ENCODE peak calls at places on chromosome 11, in four cellular contexts. One of them, this sample, is unnamed.

GRCh38 chr11:67645521-67646457 is 4.7 kb downstream of the ACY3 start:
- DNase-seq in fibroblast of lung: no peak
- DNase-seq in GM20000: peak
- DNase-seq in MM.1S: no peak
- DNase-seq in this sample: no peak

GRCh38 chr11:116697639-116698038 is 75.1 kb downstream of the BUD13 start:
- DNase-seq in MM.1S: no peak
- DNase-seq in fibroblast of lung: no peak
- DNase-seq in GM20000: no peak
- DNase-seq in this sample: no peak

GRCh38 chr11:75425422-75425821 is 7.6 kb downstream of the KLHL35 start:
- DNase-seq in GM20000: peak
- DNase-seq in fibroblast of lung: no peak
- DNase-seq in MM.1S: no peak
- DNase-seq in this sample: no peak

GRCh38 chr11:5550440-5551095 is 2.2 kb upstream of the OR52H1 start:
- DNase-seq in GM20000: no peak
- DNase-seq in fibroblast of lung: peak
- DNase-seq in MM.1S: no peak
- DNase-seq in this sample: peak

GRCh38 chr11:46281374-46281831 is 3.9 kb downstream of the CREB3L1 start:
- DNase-seq in fibroblast of lung: peak
- DNase-seq in GM20000: no peak
- DNase-seq in MM.1S: no peak
- DNase-seq in this sample: no peak

GRCh38 chr11:298406-299065 is 790 bp downstream of the IFITM5 start:
- DNase-seq in GM20000: no peak
- DNase-seq in fibroblast of lung: no peak
- DNase-seq in MM.1S: no peak
- DNase-seq in this sample: no peak

GRCh38 chr11:429931-430456 is 11.8 kb downstream of the ANO9 start:
- DNase-seq in fibroblast of lung: no peak
- DNase-seq in GM20000: no peak
- DNase-seq in MM.1S: no peak
- DNase-seq in this sample: no peak

GRCh38 chr11:64121637-64122410 is 44.1 kb downstream of the MACROD1 start:
- DNase-seq in MM.1S: no peak
- DNase-seq in fibroblast of lung: peak
- DNase-seq in GM20000: no peak
- DNase-seq in this sample: no peak

GRCh38 chr11:74731301-74732094 is at the start of gene CHRDL2:
- DNase-seq in MM.1S: no peak
- DNase-seq in GM20000: no peak
- DNase-seq in fibroblast of lung: peak
- DNase-seq in this sample: no peak

GRCh38 chr11:17651681-17652080 is 67.7 kb upstream of the MYOD1 start:
- DNase-seq in fibroblast of lung: no peak
- DNase-seq in MM.1S: no peak
- DNase-seq in GM20000: peak
- DNase-seq in this sample: peak

GRCh38 chr11:8283510-8284272 is 20.0 kb upstream of the LMO1 start:
- DNase-seq in MM.1S: no peak
- DNase-seq in GM20000: peak
- DNase-seq in fibroblast of lung: peak
- DNase-seq in this sample: no peak

GRCh38 chr11:119478711-119479285 is 55.8 kb upstream of the THY1 start:
- DNase-seq in GM20000: no peak
- DNase-seq in fibroblast of lung: no peak
- DNase-seq in MM.1S: no peak
- DNase-seq in this sample: no peak

GRCh38 chr11:21893468-21893867 is 299.4 kb upstream of the ANO5 start:
- DNase-seq in GM20000: no peak
- DNase-seq in MM.1S: no peak
- DNase-seq in fibroblast of lung: no peak
- DNase-seq in this sample: no peak

GRCh38 chr11:79081441-79082124 is 359.2 kb downstream of the TENM4 start:
- DNase-seq in fibroblast of lung: peak
- DNase-seq in GM20000: no peak
- DNase-seq in MM.1S: no peak
- DNase-seq in this sample: no peak

GRCh38 chr11:134270250-134270714 is 5.9 kb upstream of the GLB1L3 start:
- DNase-seq in GM20000: no peak
- DNase-seq in fibroblast of lung: no peak
- DNase-seq in MM.1S: peak
- DNase-seq in this sample: no peak

GRCh38 chr11:115257286-115258077 is 246.7 kb downstream of the CADM1 start:
- DNase-seq in fibroblast of lung: no peak
- DNase-seq in MM.1S: peak
- DNase-seq in GM20000: no peak
- DNase-seq in this sample: no peak

GRCh38 chr11:85725510-85726258 is 39.7 kb upstream of the CCDC89 start:
- DNase-seq in MM.1S: no peak
- DNase-seq in GM20000: no peak
- DNase-seq in fibroblast of lung: peak
- DNase-seq in this sample: no peak

GRCh38 chr11:8671651-8672062 is 10.8 kb downstream of the TRIM66 start:
- DNase-seq in MM.1S: no peak
- DNase-seq in GM20000: no peak
- DNase-seq in fibroblast of lung: peak
- DNase-seq in this sample: no peak

GRCh38 chr11:64649304-64649703 is 58.3 kb downstream of the SLC22A12 start:
- DNase-seq in MM.1S: no peak
- DNase-seq in GM20000: no peak
- DNase-seq in fibroblast of lung: no peak
- DNase-seq in this sample: peak

GRCh38 chr11:68362801-68363379 is 50.5 kb downstream of the LRP5 start:
- DNase-seq in GM20000: no peak
- DNase-seq in MM.1S: no peak
- DNase-seq in fibroblast of lung: no peak
- DNase-seq in this sample: no peak

GRCh38 chr11:2644844-2645778 is 54.7 kb downstream of the KCNQ1OT1 start:
- DNase-seq in MM.1S: no peak
- DNase-seq in fibroblast of lung: no peak
- DNase-seq in GM20000: no peak
- DNase-seq in this sample: no peak

GRCh38 chr11:65448074-65448417 is 25.4 kb downstream of the NEAT1 start:
- DNase-seq in GM20000: no peak
- DNase-seq in MM.1S: no peak
- DNase-seq in fibroblast of lung: no peak
- DNase-seq in this sample: no peak

GRCh38 chr11:19359425-19360000 is 118.8 kb upstream of the E2F8 start:
- DNase-seq in MM.1S: no peak
- DNase-seq in fibroblast of lung: peak
- DNase-seq in GM20000: no peak
- DNase-seq in this sample: no peak

GRCh38 chr11:111788051-111788450 is 21.9 kb upstream of the PPP2R1B start:
- DNase-seq in fibroblast of lung: no peak
- DNase-seq in GM20000: no peak
- DNase-seq in MM.1S: no peak
- DNase-seq in this sample: no peak

GRCh38 chr11:70525006-70525405 is 126.7 kb downstream of the CTTN start:
- DNase-seq in GM20000: no peak
- DNase-seq in fibroblast of lung: no peak
- DNase-seq in MM.1S: no peak
- DNase-seq in this sample: no peak

GRCh38 chr11:70522613-70523311 is 124.4 kb downstream of the CTTN start:
- DNase-seq in GM20000: no peak
- DNase-seq in MM.1S: peak
- DNase-seq in fibroblast of lung: peak
- DNase-seq in this sample: no peak

GRCh38 chr11:70523384-70524095 is 125.2 kb downstream of the CTTN start:
- DNase-seq in fibroblast of lung: no peak
- DNase-seq in MM.1S: no peak
- DNase-seq in GM20000: no peak
- DNase-seq in this sample: no peak

GRCh38 chr11:70525466-70525865 is 127.1 kb downstream of the CTTN start:
- DNase-seq in GM20000: no peak
- DNase-seq in fibroblast of lung: no peak
- DNase-seq in MM.1S: no peak
- DNase-seq in this sample: no peak

GRCh38 chr11:70524096-70524922 is 126.0 kb downstream of the CTTN start:
- DNase-seq in fibroblast of lung: peak
- DNase-seq in GM20000: no peak
- DNase-seq in MM.1S: no peak
- DNase-seq in this sample: no peak
- TF ChIP-seq CTCF in fibroblast of lung: no peak
- TF ChIP-seq CTCF in GM20000: no peak
- TF ChIP-seq CTCF in MM.1S: no peak
- TF ChIP-seq CTCF in this sample: no peak

DNA sequence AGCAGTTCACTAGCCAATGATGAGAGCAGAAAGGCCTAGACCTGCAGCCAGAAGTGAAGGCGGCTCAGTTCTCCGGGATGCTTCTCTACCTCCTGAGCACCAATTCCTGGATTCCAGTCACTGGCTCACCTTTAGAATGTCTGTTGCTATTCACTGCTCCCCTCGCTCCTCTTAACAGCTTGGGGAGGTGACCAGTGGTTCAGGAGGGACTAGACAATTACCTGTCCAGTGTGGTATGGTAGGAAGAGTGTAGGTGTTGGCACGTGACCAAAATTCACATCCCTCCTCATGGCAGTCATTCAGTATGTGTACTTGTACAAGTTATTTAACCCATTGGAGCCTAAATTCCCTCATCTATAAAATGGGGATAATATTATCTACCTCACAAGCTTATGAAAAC is 4.0 kb downstream of the THRSP start:
- DNase-seq in fibroblast of lung: no peak
- DNase-seq in MM.1S: no peak
- DNase-seq in GM20000: no peak
- DNase-seq in this sample: no peak
- TF ChIP-seq CTCF in fibroblast of lung: no peak
- TF ChIP-seq CTCF in MM.1S: no peak
- TF ChIP-seq CTCF in GM20000: no peak
- TF ChIP-seq CTCF in this sample: no peak

DNA sequence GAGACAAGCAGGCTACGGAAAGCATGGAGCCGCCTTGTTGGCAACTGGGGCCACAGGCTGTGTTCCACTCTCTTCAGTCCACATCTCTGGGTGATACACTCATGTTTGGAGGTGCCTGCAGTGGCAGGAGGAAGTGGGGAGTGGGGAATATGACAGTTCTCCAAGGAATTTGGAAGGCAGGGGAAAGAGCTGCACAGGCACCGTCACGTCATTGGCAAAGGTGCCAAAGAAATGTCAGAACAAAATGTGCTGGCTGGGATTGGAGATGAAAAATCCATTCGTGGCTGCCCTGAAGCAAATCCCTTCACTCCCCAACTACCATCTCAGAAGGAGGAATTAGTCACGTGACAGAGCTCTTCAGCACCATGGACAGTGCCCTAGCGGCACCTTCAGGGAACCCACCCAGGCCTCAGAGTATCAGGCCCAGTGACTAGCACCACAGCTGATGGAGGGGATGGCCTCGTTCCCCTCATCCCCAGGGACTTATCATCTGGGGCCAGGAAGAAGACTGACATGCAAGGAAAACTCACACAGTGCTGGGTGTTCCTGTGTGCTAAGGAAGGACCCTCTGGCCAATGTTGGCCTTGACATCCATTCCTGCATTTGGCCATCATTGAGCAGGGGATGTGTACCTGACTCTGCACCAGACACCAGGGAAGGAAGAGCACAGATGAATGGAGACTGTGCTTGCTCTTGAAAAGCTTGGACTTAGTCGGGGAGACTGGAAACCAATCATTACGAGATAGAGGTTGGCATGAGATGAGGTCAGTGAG is 48.5 kb upstream of the PRDM11 start:
- DNase-seq in GM20000: no peak
- DNase-seq in fibroblast of lung: peak
- DNase-seq in MM.1S: peak
- DNase-seq in this sample: no peak
- TF ChIP-seq CTCF in GM20000: no peak
- TF ChIP-seq CTCF in fibroblast of lung: no peak
- TF ChIP-seq CTCF in MM.1S: no peak
- TF ChIP-seq CTCF in this sample: no peak

DNA sequence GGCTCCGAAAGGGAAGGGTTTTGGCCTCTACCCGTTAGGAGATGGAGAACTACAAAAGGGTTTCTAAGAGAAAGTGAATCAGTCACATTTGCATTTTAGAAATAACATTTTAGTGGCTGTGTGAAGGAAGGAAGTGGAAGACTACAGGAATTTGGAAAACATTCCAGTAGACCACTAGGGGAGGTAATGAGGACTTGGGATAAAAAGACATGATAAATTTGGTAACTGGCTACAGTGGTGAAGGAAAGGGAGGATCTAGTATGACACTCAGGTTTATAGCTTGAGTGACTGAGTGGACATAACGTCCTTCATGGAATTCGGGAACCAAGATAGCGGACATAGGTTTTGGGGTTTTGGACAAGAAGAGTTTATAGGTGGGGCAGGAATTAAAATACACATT is 7.0 kb upstream of the RRM1 start:
- DNase-seq in GM20000: no peak
- DNase-seq in fibroblast of lung: peak
- DNase-seq in MM.1S: no peak
- DNase-seq in this sample: no peak
- TF ChIP-seq CTCF in GM20000: no peak
- TF ChIP-seq CTCF in fibroblast of lung: peak
- TF ChIP-seq CTCF in MM.1S: no peak
- TF ChIP-seq CTCF in this sample: no peak

DNA sequence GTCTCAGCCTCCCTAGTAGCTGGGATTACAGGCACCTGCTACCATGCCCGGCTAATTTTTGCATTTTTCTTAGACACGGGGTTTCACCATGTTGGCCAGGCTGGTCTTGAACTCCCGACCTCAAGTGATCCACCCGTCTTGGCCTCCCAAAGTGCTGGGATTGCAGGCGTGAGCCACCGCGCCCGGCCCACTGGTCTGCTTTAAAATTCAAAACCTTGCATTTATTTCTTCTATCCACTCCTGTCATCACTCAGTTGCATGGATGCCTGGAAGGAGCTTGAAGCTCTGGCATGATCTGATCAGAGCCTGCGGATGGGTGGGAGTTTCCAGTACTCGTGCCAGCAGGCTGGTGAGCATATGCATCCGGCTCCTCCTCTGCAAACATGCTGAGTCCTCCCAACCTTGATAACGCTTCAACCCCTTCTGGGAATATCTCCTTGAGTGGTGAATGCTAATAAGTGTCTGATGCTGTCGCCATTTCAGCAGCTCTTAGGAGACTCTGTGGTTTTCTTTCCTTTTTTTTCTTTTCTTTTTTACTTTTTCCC is 39.6 kb downstream of the UBASH3B start:
- DNase-seq in fibroblast of lung: no peak
- DNase-seq in MM.1S: no peak
- DNase-seq in GM20000: no peak
- DNase-seq in this sample: no peak
- TF ChIP-seq CTCF in fibroblast of lung: no peak
- TF ChIP-seq CTCF in MM.1S: no peak
- TF ChIP-seq CTCF in GM20000: no peak
- TF ChIP-seq CTCF in this sample: no peak

GRCh38 chr11:35517481-35517880 is 7.9 kb downstream of the PAMR1 start:
- DNase-seq in MM.1S: no peak
- DNase-seq in fibroblast of lung: no peak
- DNase-seq in GM20000: no peak
- DNase-seq in this sample: no peak
- TF ChIP-seq CTCF in MM.1S: no peak
- TF ChIP-seq CTCF in fibroblast of lung: no peak
- TF ChIP-seq CTCF in GM20000: no peak
- TF ChIP-seq CTCF in this sample: no peak